ENCODE peak calls at places on chromosomes 11 and 22, in six cellular contexts. C is body of pancreas, L is uterus, I is stomach, R is sigmoid colon, B is K562. M is an unnamed sample.

GRCh38 chr22:49303061-49303735 is 524.5 kb downstream of the BRD1 start:
- DNase-seq in C (no peak), L (no peak), I (peak), R (no peak), B (no peak), M (no peak)

GRCh38 chr11:13594045-13594444 is 74.4 kb upstream of the FAR1 start:
- DNase-seq in C (no peak), L (no peak), I (no peak), R (no peak), B (no peak), M (no peak)

GRCh38 chr11:105862736-105863367 is 159.2 kb downstream of the MSANTD4 start:
- DNase-seq in C (no peak), L (no peak), I (no peak), R (no peak), B (peak), M (no peak)

GRCh38 chr11:71490044-71490730 is 36.9 kb upstream of the KRTAP5-7 start:
- DNase-seq in C (peak), L (no peak), I (peak), R (peak), B (no peak), M (no peak)

GRCh38 chr22:24289138-24289537 is 18.5 kb downstream of the SPECC1L start:
- DNase-seq in C (no peak), L (no peak), I (no peak), R (no peak), B (no peak), M (no peak)

GRCh38 chr11:75773595-75774353 is 5.2 kb downstream of the DGAT2 start:
- DNase-seq in C (no peak), L (no peak), I (no peak), R (peak), B (peak), M (no peak)

GRCh38 chr22:46272762-46273431 is 5.1 kb downstream of the TTC38 start:
- DNase-seq in C (no peak), L (no peak), I (no peak), R (no peak), B (no peak), M (no peak)

GRCh38 chr11:67167715-67168114 is 48.7 kb downstream of the KDM2A start:
- DNase-seq in C (no peak), L (no peak), I (no peak), R (no peak), B (no peak), M (no peak)

GRCh38 chr11:73252577-73253191 is 19.5 kb upstream of the P2RY6 start:
- DNase-seq in C (no peak), L (no peak), I (peak), R (peak), B (peak), M (no peak)
- TF ChIP-seq CTCF in C (no peak), L (no peak), I (no peak), R (no peak), B (peak), M (peak)

GRCh38 chr11:28736256-28736655 is 628.1 kb downstream of the METTL15 start:
- DNase-seq in C (no peak), L (no peak), I (no peak), R (no peak), B (no peak), M (no peak)

GRCh38 chr11:28735511-28735910 is 627.3 kb downstream of the METTL15 start:
- DNase-seq in C (no peak), L (no peak), I (no peak), R (no peak), B (no peak), M (no peak)

GRCh38 chr11:28739489-28740280 is 631.5 kb downstream of the METTL15 start:
- DNase-seq in C (no peak), L (no peak), I (no peak), R (no peak), B (no peak), M (no peak)

GRCh38 chr11:28743101-28743550 is 634.9 kb downstream of the METTL15 start:
- DNase-seq in C (no peak), L (no peak), I (no peak), R (no peak), B (no peak), M (no peak)

DNA sequence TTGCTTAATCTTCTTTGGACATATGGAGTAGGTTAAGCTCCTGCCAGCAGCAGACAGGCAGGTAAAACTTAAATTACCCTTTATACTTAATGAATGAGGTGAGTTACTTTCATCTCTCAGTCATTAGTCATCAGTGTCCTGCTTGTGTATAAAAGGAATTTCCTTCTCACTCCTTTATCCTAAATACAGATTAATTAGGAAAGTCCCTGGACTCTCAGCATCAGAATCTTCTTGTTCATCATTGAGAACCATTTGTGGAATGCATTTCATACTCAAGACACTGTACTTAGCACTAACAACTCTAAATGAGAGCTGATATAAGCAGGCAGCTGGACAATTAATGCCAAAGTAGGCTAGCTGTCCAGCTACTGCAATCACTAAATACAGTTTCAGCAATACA is 630.4 kb downstream of the METTL15 start:
- DNase-seq in C (no peak), L (no peak), I (no peak), R (no peak), B (no peak), M (no peak)
- H3K4me3 ChIP-seq in C (no peak), L (no peak), I (no peak), R (no peak), B (no peak), M (no peak)

GRCh38 chr11:108498046-108498815 is at the start of gene POGLUT3:
- DNase-seq in C (peak), L (peak), I (peak), R (peak), B (peak), M (peak)
- TF ChIP-seq POLR2A in C (no peak), L (peak), I (no peak), R (no peak), B (no peak), M (no peak)

GRCh38 chr11:680476-680875 is 14.5 kb downstream of the DEAF1 start:
- DNase-seq in C (no peak), L (no peak), I (no peak), R (no peak), B (no peak), M (no peak)
- TF ChIP-seq CTCF in C (no peak), L (no peak), I (no peak), R (no peak), B (no peak), M (no peak)

GRCh38 chr11:72583616-72584292 is 90.5 kb downstream of the PDE2A start:
- DNase-seq in C (no peak), L (no peak), I (no peak), R (peak), B (no peak), M (no peak)

GRCh38 chr11:72583177-72583553 is 91.1 kb downstream of the PDE2A start:
- DNase-seq in C (no peak), L (no peak), I (no peak), R (peak), B (no peak), M (no peak)

GRCh38 chr11:72584933-72585597 is 89.2 kb downstream of the PDE2A start:
- DNase-seq in C (no peak), L (no peak), I (no peak), R (peak), B (no peak), M (no peak)

GRCh38 chr11:72585762-72586590 is 88.2 kb downstream of the PDE2A start:
- DNase-seq in C (peak), L (peak), I (peak), R (peak), B (peak), M (peak)

GRCh38 chr11:72584293-72584921 is 89.8 kb downstream of the PDE2A start:
- DNase-seq in C (no peak), L (no peak), I (peak), R (peak), B (no peak), M (peak)
- H3K4me3 ChIP-seq in C (no peak), L (no peak), I (no peak), R (no peak), B (no peak), M (no peak)

GRCh38 chr11:62600367-62601113 is 1.1 kb downstream of the MTA2 start:
- DNase-seq in C (no peak), L (no peak), I (no peak), R (no peak), B (peak), M (no peak)
- TF ChIP-seq POLR2A in C (no peak), L (no peak), I (no peak), R (no peak), B (no peak), M (no peak)

M was measured in thyroid gland.